ENCODE peak calls at places on chromosomes 12 and 14, in seven cellular contexts. Y is posterior vena cava; R is SK-N-SH; J is testis; A is activated naive CD4-positive, alpha-beta T cell treated with anti-CD3 and anti-CD28 coated beads, Interleukin-2, amount 10 ng/mL, durations not matched to agents 7 days and 5 days; X is AG09319; C is progenitor cell of endocrine pancreas. I is an unnamed sample.

GRCh38 chr14:52701223-52701622 is 5.8 kb upstream of the PSMC6 start:
- DNase-seq in X (no peak), R (no peak), J (no peak), C (no peak), A (no peak), Y (no peak), I (no peak)

GRCh38 chr12:124531281-124531745 is 36.1 kb downstream of the NCOR2 start:
- DNase-seq in R (peak), J (no peak), Y (no peak), C (no peak), X (no peak), A (no peak), I (peak)

GRCh38 chr14:99472937-99473336 is 7.7 kb downstream of the SETD3 start:
- DNase-seq in J (no peak), Y (no peak), R (no peak), X (no peak), A (no peak), C (no peak), I (no peak)

GRCh38 chr12:20436367-20436766 is 68.0 kb downstream of the PDE3A start:
- DNase-seq in Y (no peak), R (no peak), C (no peak), X (no peak), A (no peak), J (no peak), I (no peak)

GRCh38 chr12:76921891-76922664 is 43.3 kb upstream of the CSRP2 start:
- DNase-seq in C (no peak), A (no peak), Y (no peak), R (no peak), J (no peak), X (no peak), I (no peak)

GRCh38 chr14:29993148-29993547 is 65.5 kb upstream of the PRKD1 start:
- DNase-seq in C (no peak), R (no peak), J (no peak), A (no peak), X (no peak), Y (no peak), I (no peak)

GRCh38 chr12:12528361-12529092 is 34.1 kb downstream of the DUSP16 start:
- DNase-seq in C (no peak), A (no peak), R (no peak), J (no peak), Y (no peak), X (no peak), I (no peak)

GRCh38 chr12:110848524-110848923 is 1.7 kb downstream of the CCDC63 start:
- DNase-seq in J (no peak), Y (no peak), A (no peak), C (no peak), R (no peak), X (no peak), I (no peak)

GRCh38 chr12:46103691-46104090 is 113.3 kb upstream of the SCAF11 start:
- DNase-seq in X (no peak), R (no peak), A (no peak), J (no peak), Y (no peak), C (no peak), I (no peak)

GRCh38 chr12:67916266-67916970 is 72.8 kb upstream of the IFNG-AS1 start:
- DNase-seq in C (no peak), R (no peak), J (no peak), X (no peak), Y (no peak), A (no peak), I (no peak)

GRCh38 chr12:77845831-77846230 is 15.1 kb downstream of the NAV3 start:
- DNase-seq in J (no peak), A (no peak), Y (no peak), X (no peak), R (no peak), C (no peak), I (no peak)

GRCh38 chr12:62762645-62763044 is 172.3 kb downstream of the PPM1H start:
- DNase-seq in R (no peak), C (no peak), J (no peak), X (no peak), A (no peak), Y (no peak), I (no peak)

GRCh38 chr14:23487216-23487615 is 17.7 kb downstream of the NGDN start:
- DNase-seq in R (no peak), J (no peak), Y (no peak), A (no peak), C (no peak), X (no peak), I (no peak)

GRCh38 chr14:103250888-103251287 is 83.1 kb upstream of the EIF5 start:
- DNase-seq in X (no peak), A (no peak), J (no peak), C (no peak), R (no peak), Y (no peak), I (no peak)

GRCh38 chr12:124687695-124688301 is 120.4 kb upstream of the NCOR2 start:
- DNase-seq in C (no peak), J (no peak), R (no peak), A (peak), Y (peak), X (no peak), I (peak)

GRCh38 chr14:51660720-51661119 is 9.0 kb downstream of the FRMD6 start:
- DNase-seq in C (no peak), Y (no peak), A (no peak), X (no peak), J (no peak), R (no peak), I (no peak)

GRCh38 chr12:14567311-14568195 is at the start of gene PLBD1:
- DNase-seq in J (peak), R (peak), A (peak), Y (peak), C (peak), X (no peak), I (peak)